ENCODE peak calls at places on chromosomes 2 and 18, in eight cellular contexts. O, T, N, S, J, H, F and A are unnamed samples.

GRCh38 chr2:235493775-235494715 is at the start of gene AGAP1:
- DNase-seq in F (peak), N (peak), J (no peak), O (peak), T (peak), S (peak), H (peak), A (no peak)

GRCh38 chr2:199704358-199705238 is 146.4 kb downstream of the FTCDNL1 start:
- DNase-seq in O (peak), T (no peak), H (no peak), F (no peak), S (no peak), N (peak), J (no peak), A (no peak)

GRCh38 chr2:129888896-129889295 is 90.6 kb upstream of the RAB6C start:
- DNase-seq in F (no peak), H (no peak), O (no peak), S (no peak), T (no peak), N (no peak), J (no peak), A (no peak)

GRCh38 chr2:150811259-150811912 is 323.9 kb upstream of the RND3 start:
- DNase-seq in S (no peak), H (no peak), F (no peak), O (no peak), J (peak), T (no peak), N (peak), A (no peak)

GRCh38 chr18:25282282-25282681 is 69.7 kb downstream of the ZNF521 start:
- DNase-seq in H (no peak), S (peak), O (no peak), N (no peak), F (no peak), T (no peak), J (no peak), A (no peak)

GRCh38 chr18:74745658-74746403 is 148.2 kb downstream of the ZNF407 start:
- DNase-seq in F (no peak), J (no peak), S (no peak), O (peak), H (no peak), T (no peak), N (peak), A (peak)

GRCh38 chr2:170566138-170566537 is 149.0 kb upstream of the SP5 start:
- DNase-seq in N (no peak), J (no peak), O (no peak), T (no peak), S (no peak), H (no peak), F (no peak), A (no peak)

GRCh38 chr2:157055660-157056199 is 201.8 kb upstream of the GALNT5 start:
- DNase-seq in N (peak), J (no peak), H (no peak), S (no peak), O (peak), F (no peak), T (no peak), A (no peak)

GRCh38 chr2:225787497-225787896 is 388.0 kb downstream of the NYAP2 start:
- DNase-seq in H (no peak), F (no peak), J (no peak), T (no peak), S (no peak), N (no peak), O (no peak), A (no peak)

GRCh38 chr2:112920923-112921532 is 10.1 kb downstream of the IL37 start:
- DNase-seq in J (no peak), N (peak), T (no peak), H (no peak), F (no peak), O (peak), S (no peak), A (no peak)

GRCh38 chr2:152647417-152648010 is 69.7 kb downstream of the PRPF40A start:
- DNase-seq in N (no peak), H (no peak), J (no peak), S (peak), O (no peak), T (no peak), F (no peak), A (no peak)

DNA sequence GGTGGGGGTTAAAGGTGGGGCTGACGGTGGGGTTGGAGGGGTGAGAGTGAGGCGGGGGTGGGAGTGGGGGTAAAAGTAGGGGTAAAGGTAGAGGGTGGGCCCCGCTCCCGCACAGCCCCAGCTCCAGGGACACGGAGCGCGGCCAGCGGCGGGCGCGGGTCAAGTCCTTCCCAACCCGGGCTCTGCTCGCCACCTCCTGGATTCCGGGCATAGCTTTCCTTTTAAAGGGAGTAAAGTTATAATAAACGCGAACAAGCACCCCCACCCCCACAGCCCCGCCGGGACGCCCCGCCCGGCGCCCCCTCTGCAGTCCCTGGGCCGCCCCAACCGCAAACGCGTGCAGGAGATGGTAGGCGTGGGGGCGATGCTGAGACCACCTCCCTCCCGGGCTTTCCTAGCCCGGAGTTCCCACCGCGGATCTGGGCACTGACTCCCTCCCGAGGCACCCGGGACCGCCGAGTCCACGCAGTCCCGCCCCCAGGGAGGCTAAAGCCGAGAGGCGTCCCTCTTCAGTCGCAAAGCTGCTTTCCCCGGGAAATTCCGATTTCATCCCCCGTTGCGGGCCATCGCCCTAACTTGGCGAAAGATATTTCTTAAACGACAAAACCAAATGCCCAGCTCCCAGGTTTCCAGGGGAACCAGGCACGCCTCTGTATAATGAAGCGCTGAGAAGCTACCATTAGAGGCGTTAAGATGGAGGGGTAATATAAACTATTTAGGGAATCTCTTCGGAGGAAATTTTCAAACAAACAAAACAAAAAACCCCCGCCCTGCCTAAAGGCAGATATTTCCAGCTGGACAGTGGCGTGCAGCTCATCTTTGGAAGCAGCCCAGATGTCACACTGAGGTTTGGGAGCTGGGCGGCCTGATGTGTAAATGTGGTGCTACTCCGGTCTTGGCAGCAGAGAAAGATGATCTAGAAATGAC is at the start of gene LIMS2:
- DNase-seq in T (no peak), H (no peak), J (no peak), O (peak), N (peak), S (peak), F (peak), A (no peak)
- TF ChIP-seq CTCF in T (peak), H (no peak), J (peak), O (no peak), N (no peak), S (peak), F (no peak), A (peak)

DNA sequence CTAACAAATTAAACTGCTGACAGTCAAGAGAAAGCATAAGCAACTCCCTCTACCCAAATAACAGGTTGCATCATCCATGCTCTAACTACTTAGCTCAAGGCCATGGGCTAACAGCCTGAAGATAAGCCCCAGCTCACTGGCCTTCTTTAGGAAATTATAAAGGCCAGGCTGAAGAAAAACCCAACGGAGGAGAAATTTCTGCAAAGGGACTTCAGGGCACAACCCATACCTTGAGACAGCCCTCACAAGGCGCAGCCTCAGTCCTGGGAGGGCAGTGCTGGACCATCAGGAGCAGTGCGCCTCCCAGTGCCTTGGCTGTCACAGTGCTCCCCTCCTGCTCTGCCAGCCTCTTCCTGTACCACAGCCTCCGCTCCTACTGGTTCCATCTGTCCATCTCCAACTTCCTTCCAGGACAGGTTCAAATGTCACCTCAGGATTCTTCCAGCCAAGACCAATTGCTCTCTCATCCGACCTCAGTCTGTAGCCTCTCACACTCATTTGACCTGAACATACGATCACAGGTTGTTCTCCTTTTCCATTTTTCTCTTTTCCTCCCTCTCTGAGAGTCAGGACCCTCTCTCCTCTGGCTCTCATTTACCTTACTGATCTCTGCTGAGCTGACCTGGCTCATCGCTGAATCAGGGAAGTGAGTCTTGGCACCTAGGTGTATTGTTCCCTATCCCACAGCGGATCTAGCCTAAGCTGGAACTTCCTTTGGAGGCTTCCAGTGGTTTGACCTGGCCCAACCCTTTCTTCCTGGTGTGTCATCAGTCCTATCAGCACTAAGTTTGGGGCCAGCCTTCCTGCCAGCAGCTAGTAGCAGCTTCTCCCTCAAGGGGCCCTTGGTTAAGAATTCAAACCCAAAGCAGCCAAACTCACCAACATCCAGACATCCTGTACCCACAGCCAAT is 1.9 kb downstream of the MCFD2 start:
- DNase-seq in T (peak), H (peak), O (peak), F (no peak), S (peak), N (peak), J (no peak), A (no peak)
- TF ChIP-seq CTCF in T (no peak), H (no peak), O (no peak), F (no peak), S (no peak), N (peak), J (peak), A (no peak)

GRCh38 chr2:218983263-218983970 is 1.6 kb downstream of the FEV start:
- DNase-seq in J (no peak), T (no peak), S (peak), F (no peak), N (no peak), O (no peak), H (no peak), A (no peak)

GRCh38 chr2:218980800-218981389 is 4.1 kb downstream of the FEV start:
- DNase-seq in S (peak), N (no peak), O (no peak), J (no peak), T (no peak), H (no peak), F (no peak), A (no peak)

GRCh38 chr2:218979846-218980738 is 4.9 kb downstream of the FEV start:
- DNase-seq in N (peak), H (peak), O (peak), J (peak), F (peak), T (peak), S (peak), A (no peak)

GRCh38 chr2:218982312-218983262 is 2.4 kb downstream of the FEV start:
- DNase-seq in H (no peak), N (no peak), J (no peak), F (no peak), O (no peak), T (no peak), S (peak), A (no peak)

GRCh38 chr2:218981390-218982311 is 3.3 kb downstream of the FEV start:
- DNase-seq in O (no peak), J (no peak), N (no peak), F (peak), S (peak), H (no peak), T (no peak), A (no peak)
- TF ChIP-seq CTCF in O (no peak), J (peak), N (no peak), F (no peak), S (no peak), H (no peak), T (no peak), A (no peak)

GRCh38 chr2:239307221-239307569 is 93.6 kb downstream of the HDAC4 start:
- DNase-seq in F (no peak), N (no peak), O (no peak), S (no peak), T (no peak), J (no peak), H (no peak), A (no peak)

GRCh38 chr2:239310401-239311061 is 90.3 kb downstream of the HDAC4 start:
- DNase-seq in N (no peak), T (peak), S (peak), O (no peak), J (no peak), H (peak), F (no peak), A (no peak)

GRCh38 chr2:239309398-239310245 is 91.2 kb downstream of the HDAC4 start:
- DNase-seq in S (peak), T (no peak), N (no peak), H (peak), J (no peak), F (no peak), O (no peak), A (no peak)

GRCh38 chr2:239307921-239308620 is 92.7 kb downstream of the HDAC4 start:
- DNase-seq in S (peak), T (no peak), N (no peak), J (no peak), O (no peak), H (peak), F (no peak), A (no peak)

GRCh38 chr2:239308696-239309397 is 92.0 kb downstream of the HDAC4 start:
- DNase-seq in J (no peak), S (peak), O (no peak), T (no peak), H (peak), F (no peak), N (no peak), A (no peak)
- TF ChIP-seq CTCF in J (no peak), S (no peak), O (no peak), T (peak), H (no peak), F (no peak), N (no peak), A (no peak)

DNA sequence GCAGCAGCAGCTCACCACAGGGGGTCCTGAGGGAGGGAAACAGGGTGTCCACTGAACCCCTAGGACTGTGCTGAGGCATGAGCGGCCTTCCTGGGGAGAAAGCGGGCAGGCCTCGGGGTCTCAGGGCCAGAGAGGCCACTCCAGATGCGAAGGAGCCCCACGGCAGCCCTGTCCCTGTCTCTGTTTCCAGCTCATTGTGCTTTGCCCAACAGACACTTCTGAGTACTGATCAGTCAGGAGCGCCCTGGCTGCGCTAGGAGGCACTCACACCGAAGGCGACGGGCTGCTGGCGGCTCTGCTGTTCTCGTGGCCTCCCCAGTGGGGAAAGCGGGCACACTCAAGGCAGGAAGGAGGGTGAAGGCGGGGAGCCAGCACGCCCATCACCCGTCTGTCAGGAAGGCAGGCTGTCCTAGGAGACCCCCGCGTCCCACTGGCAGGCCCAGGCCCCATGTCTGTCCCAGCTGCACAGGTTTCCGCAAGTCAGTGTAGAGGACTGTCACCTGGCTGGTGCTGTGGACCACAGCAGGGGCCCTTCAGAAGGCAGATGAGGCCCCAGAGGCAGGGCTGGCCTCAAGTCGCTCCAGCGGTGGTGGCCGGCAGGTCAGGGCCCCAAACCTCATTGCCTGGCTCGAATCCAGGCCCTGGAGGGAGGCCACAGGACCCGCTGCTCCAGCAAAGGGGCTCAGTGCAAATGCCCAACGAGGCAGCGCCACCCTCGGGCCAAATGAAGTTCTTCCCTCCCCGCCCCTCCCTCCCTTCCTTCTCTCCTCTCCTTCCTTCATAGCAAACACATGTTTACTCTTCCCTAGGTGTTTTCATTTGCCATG is 6.8 kb downstream of the ESPNL start:
- DNase-seq in F (no peak), O (no peak), S (peak), N (peak), T (no peak), H (peak), J (no peak), A (no peak)
- TF ChIP-seq CTCF in F (no peak), O (no peak), S (no peak), N (peak), T (no peak), H (no peak), J (peak), A (peak)